ENCODE peak calls at places on chromosomes 12 and 14, in seven cellular contexts. N is cardiac muscle cell, L is lower lobe of right lung, C is WERI-Rb-1, A is PC-9, F is cardiac fibroblast, J is type B pancreatic cell. S is an unnamed sample.

GRCh38 chr12:93766802-93767523 is 89.8 kb downstream of the CRADD start:
- DNase-seq in N (peak; percentile 21), L (no peak), C (no peak), A (peak; percentile 20), F (peak; percentile 87), J (no peak), S (no peak)

GRCh38 chr14:74302634-74303569 is at the start of gene ABCD4:
- DNase-seq in N (peak; percentile 95), L (peak; percentile 96), C (peak; percentile 98), A (peak; percentile 100), F (peak; percentile 94), J (peak; percentile 92), S (peak; percentile 93)

GRCh38 chr14:29536886-29537511 is 390.6 kb downstream of the PRKD1 start:
- DNase-seq in N (no peak), L (no peak), C (no peak), A (no peak), F (peak; percentile 58), J (no peak), S (no peak)

GRCh38 chr12:63319386-63319785 is 168.4 kb upstream of the AVPR1A start:
- DNase-seq in N (peak; percentile 3), L (no peak), C (no peak), A (peak; percentile 43), F (peak; percentile 18), J (no peak), S (no peak)

GRCh38 chr12:124040286-124040685 is 67.3 kb downstream of the ZNF664 start:
- DNase-seq in N (no peak), L (no peak), C (no peak), A (no peak), F (peak; percentile 38), J (no peak), S (no peak)

GRCh38 chr12:111819191-111820158 is 22.6 kb upstream of the MAPKAPK5 start:
- DNase-seq in N (no peak), L (no peak), C (no peak), A (peak; percentile 42), F (no peak), J (no peak), S (no peak)

GRCh38 chr14:31138301-31138700 is 69.3 kb downstream of the HECTD1 start:
- DNase-seq in N (no peak), L (no peak), C (no peak), A (no peak), F (no peak), J (no peak), S (no peak)

GRCh38 chr14:52043690-52044089 is 25.2 kb downstream of the NID2 start:
- DNase-seq in N (peak; percentile 55), L (no peak), C (peak; percentile 58), A (peak; percentile 8), F (peak; percentile 49), J (no peak), S (peak; percentile 59)

GRCh38 chr12:119230804-119231203 is 52.1 kb downstream of the HSPB8 start:
- DNase-seq in N (no peak), L (no peak), C (no peak), A (no peak), F (no peak), J (no peak), S (no peak)

GRCh38 chr14:50943261-50943942 is 881 bp downstream of the PYGL start:
- DNase-seq in N (peak; percentile 75), L (peak; percentile 70), C (no peak), A (peak; percentile 77), F (peak; percentile 46), J (no peak), S (peak; percentile 75)

GRCh38 chr14:31336646-31337045 is 83.7 kb downstream of the HEATR5A start:
- DNase-seq in N (no peak), L (no peak), C (no peak), A (no peak), F (peak; percentile 81), J (no peak), S (no peak)

GRCh38 chr14:68734231-68734732 is 58.6 kb downstream of the ZFP36L1 start:
- DNase-seq in N (no peak), L (no peak), C (no peak), A (no peak), F (peak; percentile 11), J (no peak), S (no peak)

GRCh38 chr14:100902792-100903191 is 730 bp downstream of the RTL1 start:
- DNase-seq in N (peak; percentile 41), L (no peak), C (no peak), A (no peak), F (no peak), J (no peak), S (no peak)

GRCh38 chr14:51014086-51014485 is 69.8 kb upstream of the PYGL start:
- DNase-seq in N (no peak), L (no peak), C (peak; percentile 59), A (no peak), F (peak; percentile 75), J (no peak), S (no peak)

GRCh38 chr12:99911967-99912366 is 72.8 kb downstream of the ANKS1B start:
- DNase-seq in N (no peak), L (no peak), C (no peak), A (no peak), F (no peak), J (no peak), S (no peak)

GRCh38 chr12:111842556-111843396 is 748 bp downstream of the MAPKAPK5 start:
- DNase-seq in N (peak; percentile 43), L (no peak), C (no peak), A (no peak), F (peak; percentile 9), J (no peak), S (no peak)

GRCh38 chr12:133130808-133131128 is 341 bp downstream of the ZNF10 start:
- DNase-seq in N (peak; percentile 45), L (peak; percentile 65), C (peak; percentile 33), A (no peak), F (no peak), J (no peak), S (peak; percentile 36)

GRCh38 chr14:70802379-70802778 is 6.9 kb downstream of the MAP3K9 start:
- DNase-seq in N (no peak), L (no peak), C (no peak), A (no peak), F (no peak), J (no peak), S (no peak)

GRCh38 chr12:58833844-58834243 is 86.5 kb downstream of the LRIG3 start:
- DNase-seq in N (no peak), L (no peak), C (no peak), A (no peak), F (peak; percentile 10), J (no peak), S (no peak)

GRCh38 chr14:99687284-99688209 is 3.4 kb downstream of the CYP46A1 start:
- DNase-seq in N (peak; percentile 18), L (no peak), C (peak; percentile 38), A (peak; percentile 3), F (no peak), J (peak; percentile 67), S (peak; percentile 56)

GRCh38 chr12:613996-614726 is 49.1 kb downstream of the NINJ2 start:
- DNase-seq in N (peak; percentile 34), L (peak; percentile 69), C (peak; percentile 28), A (no peak), F (peak; percentile 22), J (no peak), S (no peak)
- TF ChIP-seq CTCF in N (peak; percentile 7), L (peak; percentile 25), C (peak; percentile 73), A (no peak), F (no peak), J (no peak), S (peak; percentile 9)

GRCh38 chr14:60353410-60353809 is 104.4 kb downstream of the PPM1A start:
- DNase-seq in N (no peak), L (no peak), C (no peak), A (no peak), F (no peak), J (no peak), S (no peak)

GRCh38 chr14:60348211-60348610 is 99.2 kb downstream of the PPM1A start:
- DNase-seq in N (no peak), L (no peak), C (no peak), A (no peak), F (no peak), J (no peak), S (no peak)

GRCh38 chr14:60350366-60350720 is 101.3 kb downstream of the PPM1A start:
- DNase-seq in N (peak; percentile 66), L (no peak), C (no peak), A (no peak), F (peak; percentile 5), J (no peak), S (peak; percentile 17)

GRCh38 chr14:60346706-60347105 is 97.7 kb downstream of the PPM1A start:
- DNase-seq in N (no peak), L (no peak), C (no peak), A (no peak), F (peak; percentile 5), J (no peak), S (no peak)

DNA sequence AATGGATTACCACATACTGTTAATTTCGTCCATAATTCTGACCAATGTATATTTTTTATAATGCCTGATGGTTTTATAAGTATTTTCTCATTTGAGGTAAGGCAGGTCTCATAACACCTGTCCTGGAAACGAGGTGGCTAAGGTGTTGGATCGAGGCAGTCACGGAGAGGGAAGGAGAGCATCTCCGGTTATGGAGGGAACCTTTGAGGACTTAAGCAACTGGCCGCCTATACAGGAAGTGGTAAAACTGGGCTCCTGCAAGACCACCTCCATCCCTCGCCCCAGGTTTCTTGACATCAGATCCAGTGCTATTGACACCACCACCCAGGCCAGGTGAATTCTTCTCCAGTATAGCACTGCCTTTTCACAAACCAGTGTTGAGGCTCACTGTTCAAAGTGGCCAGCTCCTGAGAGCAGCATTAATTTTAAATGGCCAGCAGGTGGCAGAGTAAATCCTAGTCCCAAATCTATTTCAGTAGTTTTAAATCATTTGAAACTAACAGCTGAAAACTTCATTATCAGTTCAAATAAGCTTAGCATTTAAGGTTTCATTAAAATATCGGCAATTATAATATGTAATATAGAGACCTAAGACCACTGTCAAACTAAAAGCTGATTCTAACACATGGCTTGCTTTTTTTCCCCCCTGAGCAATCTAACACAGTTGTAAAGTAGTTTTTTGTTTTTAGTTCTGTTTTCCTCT is 100.8 kb downstream of the PPM1A start:
- DNase-seq in N (peak; percentile 70), L (no peak), C (peak; percentile 32), A (peak; percentile 29), F (peak; percentile 71), J (no peak), S (peak; percentile 18)
- TF ChIP-seq CTCF in N (peak; percentile 64), L (peak; percentile 71), C (peak; percentile 31), A (peak; percentile 87), F (peak; percentile 40), J (peak; percentile 86), S (peak; percentile 67)

GRCh38 chr14:89721991-89722390 is 232.5 kb downstream of the EFCAB11 start:
- DNase-seq in N (no peak), L (no peak), C (no peak), A (no peak), F (no peak), J (no peak), S (no peak)
- TF ChIP-seq CTCF in N (no peak), L (no peak), C (no peak), A (no peak), F (no peak), J (no peak), S (no peak)

GRCh38 chr12:107873223-107873622 is 98.7 kb downstream of the ASCL4 start:
- DNase-seq in N (no peak), L (no peak), C (no peak), A (no peak), F (no peak), J (no peak), S (no peak)

DNA sequence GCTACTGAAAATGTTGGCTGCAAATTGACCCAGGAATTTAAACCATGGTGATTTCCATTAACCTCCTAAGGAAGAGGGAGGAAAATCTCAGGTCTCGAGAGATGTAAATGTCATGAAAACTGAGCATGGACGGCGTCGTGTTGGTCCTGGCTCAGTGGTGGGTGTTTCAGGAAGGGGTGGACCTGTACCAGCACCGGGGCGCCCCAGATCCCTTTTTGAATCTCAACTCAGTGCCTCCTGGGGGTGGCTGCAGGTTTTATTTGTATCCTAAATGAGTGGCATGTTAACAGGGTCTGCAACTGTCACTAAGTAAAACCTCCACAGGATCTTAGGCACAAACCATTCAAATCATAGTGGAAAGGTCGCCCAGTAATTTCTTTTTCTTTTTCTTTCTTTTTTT is 101.3 kb downstream of the ASCL4 start:
- DNase-seq in N (no peak), L (no peak), C (no peak), A (no peak), F (no peak), J (no peak), S (no peak)
- TF ChIP-seq CTCF in N (no peak), L (no peak), C (no peak), A (no peak), F (no peak), J (no peak), S (no peak)